ENCODE peak calls at places on chromosomes 12 and 14, in six cellular contexts. One of them, this sample, is unnamed.

GRCh38 chr14:103243764-103244737 is 90.0 kb upstream of the EIF5 start:
- DNase-seq in dorsolateral prefrontal cortex: no peak
- DNase-seq in spleen: no peak
- DNase-seq in lower leg skin: no peak
- DNase-seq in CD8-positive, alpha-beta T cell: no peak
- DNase-seq in neural progenitor cell: no peak
- DNase-seq in this sample: no peak

GRCh38 chr12:66776974-66777373 is 98.1 kb upstream of the GRIP1 start:
- DNase-seq in dorsolateral prefrontal cortex: no peak
- DNase-seq in spleen: peak
- DNase-seq in lower leg skin: no peak
- DNase-seq in CD8-positive, alpha-beta T cell: peak
- DNase-seq in neural progenitor cell: no peak
- DNase-seq in this sample: no peak

GRCh38 chr12:13219320-13219719 is 22.8 kb downstream of the EMP1 start:
- DNase-seq in neural progenitor cell: no peak
- DNase-seq in lower leg skin: no peak
- DNase-seq in spleen: no peak
- DNase-seq in CD8-positive, alpha-beta T cell: no peak
- DNase-seq in dorsolateral prefrontal cortex: no peak
- DNase-seq in this sample: no peak

GRCh38 chr14:104307246-104307626 is 168.8 kb downstream of the KIF26A start:
- DNase-seq in neural progenitor cell: no peak
- DNase-seq in dorsolateral prefrontal cortex: no peak
- DNase-seq in CD8-positive, alpha-beta T cell: no peak
- DNase-seq in spleen: no peak
- DNase-seq in lower leg skin: no peak
- DNase-seq in this sample: no peak

GRCh38 chr14:32576088-32576795 is 247.1 kb downstream of the AKAP6 start:
- DNase-seq in CD8-positive, alpha-beta T cell: no peak
- DNase-seq in neural progenitor cell: peak
- DNase-seq in lower leg skin: peak
- DNase-seq in dorsolateral prefrontal cortex: peak
- DNase-seq in spleen: no peak
- DNase-seq in this sample: peak

GRCh38 chr12:93442411-93443340 is 929 bp upstream of the UBE2N start:
- DNase-seq in dorsolateral prefrontal cortex: no peak
- DNase-seq in lower leg skin: no peak
- DNase-seq in neural progenitor cell: peak
- DNase-seq in spleen: no peak
- DNase-seq in CD8-positive, alpha-beta T cell: no peak
- DNase-seq in this sample: no peak

GRCh38 chr14:21866479-21866878 is 192.9 kb upstream of the OR4E1 start:
- DNase-seq in spleen: no peak
- DNase-seq in CD8-positive, alpha-beta T cell: no peak
- DNase-seq in lower leg skin: no peak
- DNase-seq in neural progenitor cell: no peak
- DNase-seq in dorsolateral prefrontal cortex: no peak
- DNase-seq in this sample: no peak

GRCh38 chr12:131045705-131046460 is 92.2 kb downstream of the ADGRD1 start:
- DNase-seq in spleen: peak
- DNase-seq in neural progenitor cell: no peak
- DNase-seq in CD8-positive, alpha-beta T cell: no peak
- DNase-seq in lower leg skin: no peak
- DNase-seq in dorsolateral prefrontal cortex: no peak
- DNase-seq in this sample: no peak

GRCh38 chr12:22250762-22251161 is 83.7 kb downstream of the ST8SIA1 start:
- DNase-seq in dorsolateral prefrontal cortex: no peak
- DNase-seq in neural progenitor cell: no peak
- DNase-seq in CD8-positive, alpha-beta T cell: peak
- DNase-seq in lower leg skin: no peak
- DNase-seq in spleen: no peak
- DNase-seq in this sample: no peak

GRCh38 chr12:93979189-93979588 is 169.2 kb upstream of the PLXNC1 start:
- DNase-seq in neural progenitor cell: no peak
- DNase-seq in lower leg skin: no peak
- DNase-seq in dorsolateral prefrontal cortex: no peak
- DNase-seq in spleen: no peak
- DNase-seq in CD8-positive, alpha-beta T cell: no peak
- DNase-seq in this sample: peak

GRCh38 chr12:19893514-19893913 is 454.2 kb downstream of the AEBP2 start:
- DNase-seq in neural progenitor cell: no peak
- DNase-seq in lower leg skin: no peak
- DNase-seq in spleen: no peak
- DNase-seq in dorsolateral prefrontal cortex: no peak
- DNase-seq in CD8-positive, alpha-beta T cell: no peak
- DNase-seq in this sample: peak

GRCh38 chr12:88153959-88154358 is 11.9 kb downstream of the TMTC3 start:
- DNase-seq in CD8-positive, alpha-beta T cell: no peak
- DNase-seq in spleen: no peak
- DNase-seq in dorsolateral prefrontal cortex: no peak
- DNase-seq in lower leg skin: no peak
- DNase-seq in neural progenitor cell: peak
- DNase-seq in this sample: no peak

GRCh38 chr14:71467419-71467818 is 464.8 kb upstream of the RGS6 start:
- DNase-seq in lower leg skin: no peak
- DNase-seq in CD8-positive, alpha-beta T cell: no peak
- DNase-seq in dorsolateral prefrontal cortex: no peak
- DNase-seq in spleen: no peak
- DNase-seq in neural progenitor cell: no peak
- DNase-seq in this sample: no peak

GRCh38 chr12:47882796-47883546 is 21.8 kb downstream of the VDR start:
- DNase-seq in CD8-positive, alpha-beta T cell: no peak
- DNase-seq in spleen: no peak
- DNase-seq in neural progenitor cell: no peak
- DNase-seq in lower leg skin: no peak
- DNase-seq in dorsolateral prefrontal cortex: peak
- DNase-seq in this sample: peak

GRCh38 chr14:68979722-68980552 is 835 bp upstream of the ACTN1 start:
- DNase-seq in lower leg skin: no peak
- DNase-seq in spleen: peak
- DNase-seq in dorsolateral prefrontal cortex: no peak
- DNase-seq in CD8-positive, alpha-beta T cell: no peak
- DNase-seq in neural progenitor cell: peak
- DNase-seq in this sample: peak

GRCh38 chr14:50363734-50364113 is 33.0 kb downstream of the CDKL1 start:
- DNase-seq in neural progenitor cell: no peak
- DNase-seq in dorsolateral prefrontal cortex: no peak
- DNase-seq in CD8-positive, alpha-beta T cell: peak
- DNase-seq in spleen: peak
- DNase-seq in lower leg skin: peak
- DNase-seq in this sample: no peak

GRCh38 chr12:13198921-13199320 is 2.4 kb downstream of the EMP1 start:
- DNase-seq in spleen: no peak
- DNase-seq in dorsolateral prefrontal cortex: no peak
- DNase-seq in lower leg skin: no peak
- DNase-seq in CD8-positive, alpha-beta T cell: no peak
- DNase-seq in neural progenitor cell: no peak
- DNase-seq in this sample: no peak

GRCh38 chr14:102223682-102224081 is 81.3 kb downstream of the MOK start:
- DNase-seq in dorsolateral prefrontal cortex: no peak
- DNase-seq in CD8-positive, alpha-beta T cell: no peak
- DNase-seq in lower leg skin: no peak
- DNase-seq in spleen: no peak
- DNase-seq in neural progenitor cell: no peak
- DNase-seq in this sample: no peak

GRCh38 chr12:124862768-124863408 is 776 bp downstream of the SCARB1 start:
- DNase-seq in lower leg skin: no peak
- DNase-seq in spleen: peak
- DNase-seq in CD8-positive, alpha-beta T cell: no peak
- DNase-seq in neural progenitor cell: peak
- DNase-seq in dorsolateral prefrontal cortex: peak
- DNase-seq in this sample: peak

GRCh38 chr14:64720190-64720589 is 16.0 kb downstream of the PLEKHG3 start:
- DNase-seq in lower leg skin: peak
- DNase-seq in spleen: no peak
- DNase-seq in neural progenitor cell: no peak
- DNase-seq in CD8-positive, alpha-beta T cell: no peak
- DNase-seq in dorsolateral prefrontal cortex: no peak
- DNase-seq in this sample: no peak

GRCh38 chr14:63088865-63089264 is 43.6 kb upstream of the KCNH5 start:
- DNase-seq in CD8-positive, alpha-beta T cell: no peak
- DNase-seq in lower leg skin: no peak
- DNase-seq in spleen: no peak
- DNase-seq in neural progenitor cell: no peak
- DNase-seq in dorsolateral prefrontal cortex: no peak
- DNase-seq in this sample: no peak

GRCh38 chr12:26471560-26471959 is 276.2 kb downstream of the SSPN start:
- DNase-seq in neural progenitor cell: no peak
- DNase-seq in CD8-positive, alpha-beta T cell: no peak
- DNase-seq in spleen: no peak
- DNase-seq in dorsolateral prefrontal cortex: no peak
- DNase-seq in lower leg skin: no peak
- DNase-seq in this sample: no peak

GRCh38 chr14:66403183-66403582 is 83.0 kb upstream of the CCDC196 start:
- DNase-seq in spleen: no peak
- DNase-seq in CD8-positive, alpha-beta T cell: no peak
- DNase-seq in lower leg skin: no peak
- DNase-seq in neural progenitor cell: peak
- DNase-seq in dorsolateral prefrontal cortex: no peak
- DNase-seq in this sample: peak

GRCh38 chr14:98325761-98326160 is 946.2 kb downstream of the BCL11B start:
- DNase-seq in neural progenitor cell: no peak
- DNase-seq in spleen: no peak
- DNase-seq in CD8-positive, alpha-beta T cell: no peak
- DNase-seq in lower leg skin: no peak
- DNase-seq in dorsolateral prefrontal cortex: no peak
- DNase-seq in this sample: no peak

GRCh38 chr12:27524839-27525238 is 833 bp downstream of the PPFIBP1 start:
- DNase-seq in neural progenitor cell: no peak
- DNase-seq in lower leg skin: no peak
- DNase-seq in dorsolateral prefrontal cortex: no peak
- DNase-seq in CD8-positive, alpha-beta T cell: no peak
- DNase-seq in spleen: no peak
- DNase-seq in this sample: peak

GRCh38 chr14:70033561-70033960 is 154.3 kb downstream of the SMOC1 start:
- DNase-seq in lower leg skin: no peak
- DNase-seq in neural progenitor cell: no peak
- DNase-seq in CD8-positive, alpha-beta T cell: no peak
- DNase-seq in spleen: peak
- DNase-seq in dorsolateral prefrontal cortex: no peak
- DNase-seq in this sample: no peak

GRCh38 chr14:70032016-70032415 is 152.8 kb downstream of the SMOC1 start:
- DNase-seq in neural progenitor cell: no peak
- DNase-seq in CD8-positive, alpha-beta T cell: no peak
- DNase-seq in lower leg skin: no peak
- DNase-seq in dorsolateral prefrontal cortex: peak
- DNase-seq in spleen: peak
- DNase-seq in this sample: no peak

GRCh38 chr14:70032447-70032846 is 153.2 kb downstream of the SMOC1 start:
- DNase-seq in dorsolateral prefrontal cortex: no peak
- DNase-seq in neural progenitor cell: peak
- DNase-seq in CD8-positive, alpha-beta T cell: no peak
- DNase-seq in spleen: no peak
- DNase-seq in lower leg skin: no peak
- DNase-seq in this sample: peak

GRCh38 chr14:70034257-70034656 is 154.5 kb downstream of the SLC8A3 start:
- DNase-seq in neural progenitor cell: no peak
- DNase-seq in CD8-positive, alpha-beta T cell: no peak
- DNase-seq in lower leg skin: no peak
- DNase-seq in spleen: no peak
- DNase-seq in dorsolateral prefrontal cortex: no peak
- DNase-seq in this sample: no peak

DNA sequence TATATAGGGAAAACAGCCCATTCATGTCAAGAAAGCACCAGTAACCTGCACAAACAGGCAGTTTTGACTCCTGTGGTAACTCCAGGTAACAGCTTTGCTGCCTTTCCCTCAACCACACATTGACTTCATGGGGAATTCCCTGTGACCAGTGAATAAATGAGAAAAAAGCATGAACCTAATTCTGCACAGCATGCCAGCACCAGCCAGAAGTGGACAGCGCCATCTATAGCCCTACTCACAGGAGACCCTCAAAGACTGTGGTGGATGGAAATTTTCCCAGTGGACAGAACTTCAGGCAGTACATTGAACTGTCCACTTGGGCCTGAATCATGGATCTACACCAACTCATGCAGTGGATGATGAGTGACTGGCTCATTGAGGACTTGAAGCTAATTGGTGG is 152.1 kb downstream of the SLC8A3 start:
- DNase-seq in neural progenitor cell: peak
- DNase-seq in lower leg skin: no peak
- DNase-seq in dorsolateral prefrontal cortex: no peak
- DNase-seq in CD8-positive, alpha-beta T cell: no peak
- DNase-seq in spleen: no peak
- DNase-seq in this sample: peak
- TF ChIP-seq CTCF in neural progenitor cell: peak
- TF ChIP-seq CTCF in lower leg skin: no peak
- TF ChIP-seq CTCF in dorsolateral prefrontal cortex: no peak
- TF ChIP-seq CTCF in CD8-positive, alpha-beta T cell: no peak
- TF ChIP-seq CTCF in spleen: no peak
- TF ChIP-seq CTCF in this sample: peak

GRCh38 chr12:39619316-39619659 is 315 bp downstream of the ABCD2 start:
- DNase-seq in spleen: peak
- DNase-seq in dorsolateral prefrontal cortex: no peak
- DNase-seq in lower leg skin: no peak
- DNase-seq in CD8-positive, alpha-beta T cell: peak
- DNase-seq in neural progenitor cell: peak
- DNase-seq in this sample: peak
- H3K4me3 ChIP-seq in spleen: peak
- H3K4me3 ChIP-seq in dorsolateral prefrontal cortex: peak
- H3K4me3 ChIP-seq in lower leg skin: no peak
- H3K4me3 ChIP-seq in CD8-positive, alpha-beta T cell: peak
- H3K4me3 ChIP-seq in neural progenitor cell: peak
- H3K4me3 ChIP-seq in this sample: peak

GRCh38 chr12:104458645-104459555 is 2.2 kb downstream of the CHST11 start:
- DNase-seq in neural progenitor cell: peak
- DNase-seq in dorsolateral prefrontal cortex: no peak
- DNase-seq in CD8-positive, alpha-beta T cell: no peak
- DNase-seq in spleen: peak
- DNase-seq in lower leg skin: no peak
- DNase-seq in this sample: peak

GRCh38 chr12:104456417-104456949 is at the start of gene CHST11:
- DNase-seq in neural progenitor cell: peak
- DNase-seq in lower leg skin: peak
- DNase-seq in dorsolateral prefrontal cortex: peak
- DNase-seq in spleen: peak
- DNase-seq in CD8-positive, alpha-beta T cell: peak
- DNase-seq in this sample: peak

GRCh38 chr12:104459556-104459909 is 2.8 kb downstream of the CHST11 start:
- DNase-seq in CD8-positive, alpha-beta T cell: no peak
- DNase-seq in lower leg skin: no peak
- DNase-seq in spleen: no peak
- DNase-seq in dorsolateral prefrontal cortex: no peak
- DNase-seq in neural progenitor cell: no peak
- DNase-seq in this sample: no peak

GRCh38 chr12:104456950-104457745 is 400 bp downstream of the CHST11 start:
- DNase-seq in lower leg skin: peak
- DNase-seq in neural progenitor cell: peak
- DNase-seq in spleen: peak
- DNase-seq in CD8-positive, alpha-beta T cell: peak
- DNase-seq in dorsolateral prefrontal cortex: peak
- DNase-seq in this sample: peak

GRCh38 chr12:104457746-104458644 is 1.2 kb downstream of the CHST11 start:
- DNase-seq in CD8-positive, alpha-beta T cell: peak
- DNase-seq in dorsolateral prefrontal cortex: no peak
- DNase-seq in neural progenitor cell: peak
- DNase-seq in spleen: peak
- DNase-seq in lower leg skin: no peak
- DNase-seq in this sample: peak
- TF ChIP-seq CTCF in CD8-positive, alpha-beta T cell: no peak
- TF ChIP-seq CTCF in dorsolateral prefrontal cortex: no peak
- TF ChIP-seq CTCF in neural progenitor cell: no peak
- TF ChIP-seq CTCF in spleen: no peak
- TF ChIP-seq CTCF in lower leg skin: no peak
- TF ChIP-seq CTCF in this sample: no peak

GRCh38 chr12:9759680-9760592 is 765 bp downstream of the CD69 start:
- DNase-seq in spleen: no peak
- DNase-seq in dorsolateral prefrontal cortex: no peak
- DNase-seq in lower leg skin: no peak
- DNase-seq in CD8-positive, alpha-beta T cell: no peak
- DNase-seq in neural progenitor cell: no peak
- DNase-seq in this sample: no peak
- H3K4me3 ChIP-seq in spleen: peak
- H3K4me3 ChIP-seq in dorsolateral prefrontal cortex: no peak
- H3K4me3 ChIP-seq in lower leg skin: no peak
- H3K4me3 ChIP-seq in CD8-positive, alpha-beta T cell: peak
- H3K4me3 ChIP-seq in neural progenitor cell: no peak
- H3K4me3 ChIP-seq in this sample: no peak

This sample was measured in GM23338.